ENCODE peak calls at places on chromosomes 12 and 14, in eight cellular contexts. G is left ventricle myocardium inferior, M is endothelial cell of umbilical vein, P is transverse colon, I is cardiac muscle cell, Z is thoracic aorta, O is uterus, W is A549. X is an unnamed sample.

GRCh38 chr12:53493610-53494391 is 5.5 kb downstream of the MAP3K12 start:
- DNase-seq in G (no peak), M (no peak), P (no peak), I (peak; percentile 36), Z (no peak), O (peak; percentile 20), W (no peak), X (no peak)

GRCh38 chr14:35342160-35343010 is 50.2 kb downstream of the PSMA6 start:
- DNase-seq in G (peak; percentile 67), M (no peak), P (no peak), I (peak; percentile 27), Z (peak; percentile 60), O (peak; percentile 60), W (no peak), X (no peak)

GRCh38 chr14:25017562-25017961 is 32.4 kb downstream of the STXBP6 start:
- DNase-seq in G (no peak), M (no peak), P (no peak), I (no peak), Z (no peak), O (no peak), W (no peak), X (no peak)

GRCh38 chr14:95998656-95999055 is 40.5 kb upstream of the C14orf132 start:
- DNase-seq in G (no peak), M (no peak), P (no peak), I (peak; percentile 14), Z (no peak), O (no peak), W (no peak), X (no peak)

GRCh38 chr12:103503546-103504480 is 8.0 kb upstream of the C12orf42 start:
- DNase-seq in G (no peak), M (no peak), P (peak; percentile 37), I (peak; percentile 52), Z (no peak), O (no peak), W (no peak), X (no peak)

GRCh38 chr12:70815866-70816470 is 104.6 kb downstream of the PTPRR start:
- DNase-seq in G (no peak), M (no peak), P (no peak), I (no peak), Z (no peak), O (no peak), W (no peak), X (no peak)

GRCh38 chr14:104461676-104462443 is 117.7 kb upstream of the C14orf180 start:
- DNase-seq in G (no peak), M (no peak), P (no peak), I (peak; percentile 42), Z (no peak), O (no peak), W (no peak), X (no peak)

GRCh38 chr14:98167702-98168101 is 1104.3 kb downstream of the BCL11B start:
- DNase-seq in G (no peak), M (no peak), P (no peak), I (no peak), Z (no peak), O (no peak), W (no peak), X (no peak)

GRCh38 chr12:40511341-40511740 is 180.9 kb upstream of the CNTN1 start:
- DNase-seq in G (no peak), M (no peak), P (no peak), I (no peak), Z (no peak), O (no peak), W (no peak), X (no peak)

GRCh38 chr12:82896286-82896685 is 209.6 kb downstream of the TMTC2 start:
- DNase-seq in G (no peak), M (no peak), P (no peak), I (no peak), Z (no peak), O (no peak), W (no peak), X (no peak)

GRCh38 chr14:30295980-30296379 is 263.0 kb upstream of the G2E3 start:
- DNase-seq in G (no peak), M (no peak), P (no peak), I (peak; percentile 33), Z (no peak), O (no peak), W (no peak), X (no peak)

GRCh38 chr12:64663019-64663418 is 52.7 kb downstream of the RASSF3 start:
- DNase-seq in G (no peak), M (no peak), P (no peak), I (no peak), Z (no peak), O (no peak), W (no peak), X (no peak)

GRCh38 chr14:22865424-22866215 is 5.9 kb upstream of the LRP10 start:
- DNase-seq in G (no peak), M (no peak), P (no peak), I (no peak), Z (no peak), O (no peak), W (no peak), X (no peak)

GRCh38 chr14:25049559-25050493 is at the start of gene STXBP6:
- DNase-seq in G (peak; percentile 84), M (peak; percentile 39), P (peak; percentile 78), I (peak; percentile 85), Z (no peak), O (peak; percentile 39), W (peak; percentile 11), X (no peak)

GRCh38 chr12:106369624-106370346 is 12.2 kb downstream of the POLR3B start:
- DNase-seq in G (no peak), M (peak; percentile 76), P (no peak), I (no peak), Z (no peak), O (no peak), W (no peak), X (no peak)

GRCh38 chr14:30620178-30620577 is 1.9 kb upstream of the SCFD1 start:
- DNase-seq in G (no peak), M (no peak), P (no peak), I (no peak), Z (no peak), O (no peak), W (no peak), X (no peak)

GRCh38 chr12:534216-534615 is 74.5 kb downstream of the B4GALNT3 start:
- DNase-seq in G (no peak), M (no peak), P (no peak), I (no peak), Z (no peak), O (no peak), W (no peak), X (no peak)

GRCh38 chr12:532908-533565 is 73.3 kb downstream of the B4GALNT3 start:
- DNase-seq in G (no peak), M (no peak), P (no peak), I (no peak), Z (no peak), O (no peak), W (no peak), X (no peak)

GRCh38 chr12:533718-534117 is 74.0 kb downstream of the B4GALNT3 start:
- DNase-seq in G (no peak), M (no peak), P (no peak), I (no peak), Z (no peak), O (no peak), W (no peak), X (no peak)

GRCh38 chr12:536751-537150 is 77.0 kb downstream of the B4GALNT3 start:
- DNase-seq in G (no peak), M (no peak), P (no peak), I (no peak), Z (no peak), O (no peak), W (no peak), X (no peak)

DNA sequence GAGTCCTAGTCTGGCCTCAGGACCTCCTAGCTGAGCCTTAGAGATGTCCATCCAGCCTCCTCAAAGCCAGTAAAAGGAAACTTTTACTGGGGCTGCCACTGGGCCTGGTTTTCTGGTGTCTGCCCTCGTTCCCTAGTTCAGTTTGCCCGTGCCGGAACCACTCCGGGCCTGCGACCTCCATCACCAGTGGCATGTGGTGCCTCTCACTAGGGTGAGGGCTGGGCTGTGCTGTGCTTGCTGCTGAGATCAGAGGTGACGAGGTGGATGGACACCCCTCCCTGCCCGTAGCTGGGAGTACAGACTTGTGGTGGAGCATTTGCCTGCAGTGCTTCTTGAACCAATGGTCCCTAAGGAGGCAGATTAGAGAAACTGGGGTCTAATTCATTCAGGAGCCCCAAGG is 75.7 kb downstream of the B4GALNT3 start:
- DNase-seq in G (no peak), M (no peak), P (no peak), I (no peak), Z (no peak), O (no peak), W (no peak), X (no peak)
- H3K27ac ChIP-seq in G (no peak overlapping the region), M (no peak overlapping the region), P (no peak overlapping the region), I (no peak overlapping the region), Z (no peak overlapping the region), O (no peak overlapping the region), W (no peak overlapping the region), X (no peak overlapping the region)

DNA sequence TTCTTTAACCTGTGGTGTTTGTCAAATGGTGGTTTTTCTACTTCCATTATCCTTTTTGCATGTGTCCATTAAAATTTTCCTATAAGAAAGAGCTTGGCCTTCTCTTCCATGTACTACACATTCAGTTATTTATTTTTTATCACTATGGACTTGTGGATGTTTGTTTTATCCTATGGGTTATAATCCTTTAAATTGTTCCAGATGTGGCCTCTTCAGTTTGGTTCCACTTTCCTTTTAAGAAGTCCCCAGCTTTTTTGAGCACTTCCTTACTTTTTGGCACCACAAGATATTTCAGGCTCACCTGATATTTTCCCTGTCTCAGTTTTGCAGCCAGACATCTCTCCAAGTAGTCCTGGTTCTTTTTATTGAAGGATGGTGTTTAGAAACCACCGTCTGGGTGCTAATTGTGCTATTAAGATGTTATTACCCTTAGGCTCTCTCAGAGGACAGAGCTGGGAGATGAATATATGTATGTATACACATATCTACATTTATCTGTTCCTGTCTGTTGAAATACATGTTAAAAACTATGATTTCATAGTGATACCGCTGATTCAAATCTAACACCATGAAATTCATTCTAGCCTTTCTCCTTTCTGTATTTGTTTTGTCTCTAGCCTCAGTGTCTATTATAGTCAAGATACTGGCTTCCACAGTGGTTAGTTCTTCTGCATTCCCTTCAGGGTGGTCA is 408.5 kb upstream of the RGS6 start:
- DNase-seq in G (no peak), M (no peak), P (no peak), I (no peak), Z (no peak), O (no peak), W (no peak), X (no peak)
- H3K27ac ChIP-seq in G (no peak overlapping the region), M (no peak overlapping the region), P (no peak overlapping the region), I (no peak overlapping the region), Z (no peak overlapping the region), O (no peak overlapping the region), W (no peak overlapping the region), X (no peak overlapping the region)

GRCh38 chr12:47272412-47273190 is 192.8 kb upstream of the AMIGO2 start:
- DNase-seq in G (no peak), M (no peak), P (no peak), I (no peak), Z (no peak), O (no peak), W (no peak), X (no peak)
- H3K27ac ChIP-seq in G (no peak overlapping the region), M (no peak overlapping the region), P (no peak overlapping the region), I (no peak overlapping the region), Z (no peak overlapping the region), O (no peak overlapping the region), W (peak overlapping the region; percentile 100), X (no peak overlapping the region)

DNA sequence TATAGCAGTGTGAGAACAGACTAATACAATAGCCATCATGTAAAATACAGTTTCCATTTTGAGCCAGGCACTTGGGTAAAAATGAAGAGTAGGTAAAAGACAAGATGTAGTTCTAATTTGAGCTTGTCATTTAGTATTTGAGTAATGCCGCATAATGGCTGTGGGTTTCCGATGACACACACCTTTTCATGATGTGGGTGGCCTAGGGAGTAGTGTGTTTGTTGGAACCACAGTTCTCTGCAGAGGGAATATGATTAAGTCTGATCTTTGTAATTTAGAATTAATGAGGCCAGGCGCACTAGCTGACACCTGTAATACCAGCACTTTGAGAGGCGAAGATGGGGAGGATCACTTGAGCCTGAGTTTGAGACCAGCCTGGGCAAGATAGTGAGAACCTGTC is 61.8 kb downstream of the RCOR1 start:
- DNase-seq in G (no peak), M (no peak), P (no peak), I (no peak), Z (no peak), O (no peak), W (no peak), X (no peak)
- H3K27ac ChIP-seq in G (no peak overlapping the region), M (peak overlapping the region; percentile 97), P (no peak overlapping the region), I (no peak overlapping the region), Z (no peak overlapping the region), O (no peak overlapping the region), W (peak overlapping the region; percentile 52), X (no peak overlapping the region)